ENCODE peak calls at places on chromosomes 5 and 9, in six cellular contexts. A is activated CD8-positive, alpha-beta memory T cell treated with anti-CD3 and anti-CD28 coated beads for 48 hours; I is stimulated activated CD4-positive, alpha-beta T cell treated with anti-CD3 and anti-CD28 coated beads, Interleukin-15, amount 100 ng/mL, for 48 hours; G is T-helper 9 cell; F is T-helper 2 cell; K is AG09309. C is an unnamed sample.

GRCh38 chr5:1652873-1653707 is 129.3 kb upstream of the LPCAT1 start:
- DNase-seq in K (no peak), A (no peak), I (no peak), G (no peak), F (no peak), C (no peak)

GRCh38 chr5:68543212-68543611 is 327.7 kb downstream of the PIK3R1 start:
- DNase-seq in A (no peak), F (no peak), G (no peak), I (no peak), K (no peak), C (no peak)

GRCh38 chr9:89497181-89497963 is 541 bp downstream of the SEMA4D start:
- DNase-seq in A (no peak), G (no peak), K (no peak), I (no peak), F (no peak), C (no peak)

GRCh38 chr5:176185133-176185733 is 53.0 kb upstream of the SIMC1 start:
- DNase-seq in G (no peak), I (no peak), F (no peak), K (no peak), A (no peak), C (no peak)

GRCh38 chr9:106613250-106613737 is 249.7 kb upstream of the ZNF462 start:
- DNase-seq in F (no peak), I (no peak), K (no peak), A (no peak), G (no peak), C (no peak)

GRCh38 chr9:84447305-84447704 is 106.7 kb upstream of the SLC28A3 start:
- DNase-seq in F (no peak), G (no peak), A (no peak), K (no peak), I (no peak), C (no peak)

GRCh38 chr9:83544002-83544698 is 5.9 kb upstream of the FRMD3 start:
- DNase-seq in K (peak; percentile 72), A (no peak), G (no peak), F (no peak), I (no peak), C (peak; percentile 62)

GRCh38 chr9:131727184-131727785 is 12.6 kb downstream of the RAPGEF1 start:
- DNase-seq in F (no peak), A (no peak), K (no peak), G (no peak), I (no peak), C (no peak)

GRCh38 chr9:95316274-95316673 is 1.2 kb downstream of the FANCC start:
- DNase-seq in F (no peak), K (no peak), I (no peak), A (no peak), G (no peak), C (no peak)

C was measured in GM04503.